ENCODE peak calls at places on chromosome 21, in seven cellular contexts. Z, J, R, G, Q, O and K are unnamed samples.
A peak's percentile ranks its signal among the peaks of the same experiment; 100 is the strongest.

GRCh38 chr21:38203229-38203628 is 53.6 kb upstream of the KCNJ15 start:
- DNase-seq in Z (no peak), J (no peak), R (no peak), G (no peak), Q (no peak), O (no peak), K (no peak)

GRCh38 chr21:15301736-15302135 is 236.9 kb upstream of the NRIP1 start:
- DNase-seq in Z (no peak), J (no peak), R (no peak), G (no peak), Q (no peak), O (no peak), K (no peak)

GRCh38 chr21:23398726-23399125 is 2208.6 kb downstream of the MRPL39 start:
- DNase-seq in Z (no peak), J (no peak), R (no peak), G (no peak), Q (no peak), O (no peak), K (no peak)

GRCh38 chr21:38496224-38496623 is 2.1 kb downstream of the ERG start:
- DNase-seq in Z (no peak), J (no peak), R (no peak), G (no peak), Q (no peak), O (no peak), K (no peak)

GRCh38 chr21:41406340-41406739 is 19.7 kb upstream of the MX1 start:
- DNase-seq in Z (no peak), J (no peak), R (no peak), G (no peak), Q (no peak), O (no peak), K (peak; percentile 53)

GRCh38 chr21:22223385-22223784 is 1225.2 kb downstream of the NCAM2 start:
- DNase-seq in Z (no peak), J (no peak), R (no peak), G (no peak), Q (no peak), O (peak; percentile 2), K (no peak)

GRCh38 chr21:43805275-43805800 is 16.0 kb downstream of the RRP1 start:
- DNase-seq in Z (no peak), J (no peak), R (no peak), G (no peak), Q (no peak), O (no peak), K (peak; percentile 62)

GRCh38 chr21:23968722-23969647 is 1638.3 kb downstream of the MRPL39 start:
- DNase-seq in Z (peak; percentile 84), J (peak; percentile 1), R (peak; percentile 66), G (peak; percentile 43), Q (peak; percentile 57), O (peak; percentile 17), K (no peak)

GRCh38 chr21:31180256-31181088 is 142.2 kb upstream of the KRTAP19-8 start:
- DNase-seq in Z (peak; percentile 69), J (peak; percentile 70), R (no peak), G (no peak), Q (no peak), O (peak; percentile 79), K (no peak)

GRCh38 chr21:18603246-18603645 is 199.7 kb upstream of the TMPRSS15 start:
- DNase-seq in Z (no peak), J (no peak), R (no peak), G (no peak), Q (no peak), O (no peak), K (no peak)

GRCh38 chr21:42533963-42534355 is 20.3 kb downstream of the SLC37A1 start:
- DNase-seq in Z (no peak), J (no peak), R (no peak), G (no peak), Q (no peak), O (no peak), K (no peak)

GRCh38 chr21:42535602-42536171 is 22.0 kb downstream of the SLC37A1 start:
- DNase-seq in Z (no peak), J (no peak), R (no peak), G (no peak), Q (peak; percentile 72), O (no peak), K (no peak)

GRCh38 chr21:42534901-42535378 is 21.3 kb downstream of the SLC37A1 start:
- DNase-seq in Z (no peak), J (no peak), R (no peak), G (no peak), Q (peak; percentile 24), O (no peak), K (no peak)

GRCh38 chr21:42533306-42533962 is 19.8 kb downstream of the SLC37A1 start:
- DNase-seq in Z (no peak), J (no peak), R (no peak), G (no peak), Q (peak; percentile 7), O (no peak), K (peak; percentile 27)

GRCh38 chr21:42534361-42534900 is 20.8 kb downstream of the SLC37A1 start:
- DNase-seq in Z (no peak), J (no peak), R (no peak), G (no peak), Q (peak; percentile 26), O (no peak), K (peak; percentile 65)
- TF ChIP-seq CTCF in Z (no peak), J (no peak), R (no peak), G (no peak), Q (no peak), O (no peak), K (no peak)

GRCh38 chr21:33901421-33902288 is 13.9 kb downstream of the ATP5PO start:
- DNase-seq in Z (peak; percentile 86), J (peak; percentile 71), R (peak; percentile 62), G (no peak), Q (no peak), O (peak; percentile 90), K (no peak)
- TF ChIP-seq CTCF in Z (peak; percentile 76), J (peak; percentile 55), R (peak; percentile 38), G (no peak), Q (no peak), O (peak; percentile 84), K (peak; percentile 27)

DNA sequence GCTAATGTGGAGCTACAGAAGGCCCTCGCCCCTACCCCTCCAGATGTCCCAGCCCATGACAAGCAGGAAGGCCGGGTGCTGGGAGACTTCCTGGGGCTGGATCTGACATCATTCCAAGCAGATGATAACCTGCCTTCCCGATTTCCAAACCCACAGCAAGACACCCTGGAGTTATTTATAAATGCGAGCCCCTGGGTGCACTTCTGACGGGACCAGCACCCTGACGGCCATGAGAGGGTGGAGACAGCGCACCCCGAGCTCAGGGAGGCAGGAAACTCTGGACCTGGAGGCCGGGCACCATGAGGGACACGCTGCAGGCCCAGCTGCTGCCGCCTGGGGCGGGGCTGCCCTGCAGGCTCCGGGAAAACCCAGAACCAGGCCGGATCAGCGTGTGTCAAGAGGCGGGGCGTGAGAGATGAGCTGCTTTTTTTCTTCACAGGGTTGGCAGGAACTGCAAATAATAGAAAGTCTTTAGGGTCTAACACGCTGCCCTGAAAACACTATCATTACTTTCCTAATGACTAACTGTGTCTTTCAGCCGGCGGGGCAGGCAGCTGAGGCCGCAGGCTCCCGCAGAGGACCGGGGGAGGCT is 2.5 kb upstream of the PCBP3 start:
- DNase-seq in Z (peak; percentile 77), J (peak; percentile 81), R (peak; percentile 47), G (no peak), Q (no peak), O (peak; percentile 81), K (no peak)
- TF ChIP-seq CTCF in Z (peak; percentile 28), J (peak; percentile 8), R (no peak), G (no peak), Q (no peak), O (peak; percentile 44), K (no peak)

GRCh38 chr21:32918467-32919140 is 107.1 kb upstream of the OLIG2 start:
- DNase-seq in Z (no peak), J (no peak), R (no peak), G (no peak), Q (no peak), O (no peak), K (no peak)

GRCh38 chr21:32917392-32918135 is 108.2 kb upstream of the OLIG2 start:
- DNase-seq in Z (no peak), J (peak; percentile 20), R (no peak), G (no peak), Q (no peak), O (peak; percentile 34), K (no peak)

GRCh38 chr21:32916088-32916487 is 109.6 kb upstream of the OLIG2 start:
- DNase-seq in Z (no peak), J (no peak), R (no peak), G (no peak), Q (no peak), O (no peak), K (no peak)

GRCh38 chr21:32915099-32915498 is 110.6 kb upstream of the OLIG2 start:
- DNase-seq in Z (no peak), J (no peak), R (no peak), G (no peak), Q (no peak), O (no peak), K (no peak)

DNA sequence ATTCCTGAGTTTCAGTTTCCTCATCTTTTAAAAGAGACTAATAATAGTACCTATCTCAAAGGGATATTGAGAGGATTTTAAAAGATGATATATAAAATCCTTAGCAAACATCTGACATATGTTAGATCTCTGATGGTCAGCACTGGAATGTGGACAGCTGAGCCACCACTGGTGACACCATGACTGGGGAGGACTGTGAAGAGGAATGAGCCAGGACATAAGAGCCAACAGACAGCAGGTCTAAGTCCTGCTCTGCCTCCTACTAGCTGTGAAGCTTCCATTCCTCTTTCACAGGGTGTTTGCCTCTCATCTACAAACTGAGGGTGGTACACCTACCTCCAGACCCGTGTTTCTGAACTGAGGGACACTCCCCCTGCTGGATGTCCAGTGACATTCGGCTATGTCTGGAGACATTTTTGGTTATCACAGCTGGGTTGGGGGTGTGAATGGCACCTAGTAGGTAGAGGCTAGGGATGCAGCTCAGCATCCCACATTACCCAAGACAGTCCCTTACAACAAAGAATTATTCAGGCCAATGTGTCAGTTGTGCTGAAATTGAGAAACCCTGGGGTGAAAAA is 109.1 kb upstream of the OLIG2 start:
- DNase-seq in Z (peak; percentile 37), J (no peak), R (no peak), G (no peak), Q (no peak), O (no peak), K (no peak)
- TF ChIP-seq CTCF in Z (peak; percentile 52), J (no peak), R (peak; percentile 42), G (no peak), Q (no peak), O (peak; percentile 18), K (no peak)

GRCh38 chr21:39715804-39716397 is 29.1 kb upstream of the IGSF5 start:
- DNase-seq in Z (peak; percentile 81), J (peak; percentile 75), R (peak; percentile 56), G (no peak), Q (peak; percentile 65), O (peak; percentile 64), K (no peak)

GRCh38 chr21:39710866-39711265 is 34.1 kb upstream of the IGSF5 start:
- DNase-seq in Z (no peak), J (no peak), R (no peak), G (no peak), Q (no peak), O (no peak), K (no peak)

GRCh38 chr21:39714331-39714730 is 30.7 kb upstream of the IGSF5 start:
- DNase-seq in Z (no peak), J (no peak), R (no peak), G (no peak), Q (no peak), O (no peak), K (no peak)

GRCh38 chr21:39713905-39714304 is 31.1 kb upstream of the IGSF5 start:
- DNase-seq in Z (no peak), J (no peak), R (no peak), G (no peak), Q (no peak), O (no peak), K (no peak)

GRCh38 chr21:39712976-39713375 is 32.0 kb upstream of the IGSF5 start:
- DNase-seq in Z (peak; percentile 52), J (no peak), R (no peak), G (no peak), Q (no peak), O (no peak), K (no peak)
- TF ChIP-seq CTCF in Z (no peak), J (no peak), R (no peak), G (no peak), Q (no peak), O (no peak), K (no peak)